ENCODE peak calls at places on chromosomes 7 and 10, in eight cellular contexts. W is GDM1; N is ELR; J is tibial nerve; R is tibial artery; S is amniotic stem cell; E is naive thymus-derived CD4-positive, alpha-beta T cell; F is kidney epithelial cell. L is an unnamed sample.

GRCh38 chr7:92133133-92133736 is 1.0 kb downstream of the CYP51A1 start:
- DNase-seq in W (peak; percentile 39), N (no peak), J (no peak), R (no peak), S (no peak), E (no peak), F (no peak), L (no peak)

GRCh38 chr10:126380352-126381076 is 7.8 kb downstream of the ADAM12 start:
- DNase-seq in W (no peak), N (no peak), J (no peak), R (no peak), S (no peak), E (no peak), F (no peak), L (no peak)

GRCh38 chr10:126959906-126960685 is 54.9 kb downstream of the DOCK1 start:
- DNase-seq in W (no peak), N (no peak), J (no peak), R (no peak), S (no peak), E (no peak), F (peak; percentile 25), L (no peak)

GRCh38 chr10:70797840-70798239 is 12.7 kb upstream of the TBATA start:
- DNase-seq in W (no peak), N (no peak), J (no peak), R (no peak), S (no peak), E (no peak), F (no peak), L (no peak)

GRCh38 chr10:43682956-43683355 is 34.3 kb upstream of the ZNF32 start:
- DNase-seq in W (no peak), N (peak; percentile 25), J (no peak), R (no peak), S (no peak), E (no peak), F (no peak), L (no peak)

GRCh38 chr10:15744217-15744865 is 24.6 kb upstream of the ITGA8 start:
- DNase-seq in W (peak; percentile 26), N (peak; percentile 75), J (peak; percentile 58), R (no peak), S (peak; percentile 37), E (no peak), F (no peak), L (no peak)

GRCh38 chr10:33483124-33483794 is 148.8 kb upstream of the NRP1 start:
- DNase-seq in W (no peak), N (no peak), J (no peak), R (no peak), S (no peak), E (no peak), F (no peak), L (no peak)

GRCh38 chr7:137772748-137773147 is 74.0 kb downstream of the DGKI start:
- DNase-seq in W (no peak), N (peak; percentile 89), J (no peak), R (no peak), S (peak; percentile 15), E (no peak), F (peak; percentile 65), L (no peak)

GRCh38 chr7:74149556-74149955 is 24.6 kb upstream of the EIF4H start:
- DNase-seq in W (no peak), N (no peak), J (no peak), R (no peak), S (no peak), E (no peak), F (no peak), L (no peak)

GRCh38 chr10:132836248-132836831 is 50.4 kb upstream of the NKX6-2 start:
- DNase-seq in W (no peak), N (no peak), J (no peak), R (peak; percentile 64), S (no peak), E (no peak), F (no peak), L (no peak)

GRCh38 chr7:96695581-96695980 is 14.1 kb downstream of the SEM1 start:
- DNase-seq in W (no peak), N (no peak), J (no peak), R (no peak), S (no peak), E (no peak), F (no peak), L (no peak)

GRCh38 chr10:45160266-45160665 is 155.1 kb downstream of the OR13A1 start:
- DNase-seq in W (no peak), N (peak; percentile 94), J (no peak), R (no peak), S (no peak), E (no peak), F (peak; percentile 29), L (no peak)

GRCh38 chr10:3123571-3124411 is 48.8 kb downstream of the PITRM1 start:
- DNase-seq in W (no peak), N (no peak), J (no peak), R (no peak), S (no peak), E (no peak), F (no peak), L (no peak)

GRCh38 chr10:62166331-62167154 is 102.1 kb downstream of the RTKN2 start:
- DNase-seq in W (no peak), N (no peak), J (peak; percentile 11), R (peak; percentile 69), S (no peak), E (no peak), F (no peak), L (no peak)

GRCh38 chr7:95845007-95845406 is 72.7 kb downstream of the DYNC1I1 start:
- DNase-seq in W (no peak), N (no peak), J (no peak), R (no peak), S (no peak), E (no peak), F (no peak), L (no peak)

GRCh38 chr10:5364365-5364764 is 401 bp upstream of the UCN3 start:
- DNase-seq in W (no peak), N (no peak), J (no peak), R (no peak), S (no peak), E (no peak), F (no peak), L (no peak)

GRCh38 chr7:311131-311680 is 21.2 kb downstream of the FOXL3 start:
- DNase-seq in W (no peak), N (no peak), J (no peak), R (no peak), S (no peak), E (no peak), F (no peak), L (no peak)

GRCh38 chr10:103881420-103882284 is 26.3 kb upstream of the SH3PXD2A start:
- DNase-seq in W (no peak), N (no peak), J (no peak), R (no peak), S (no peak), E (no peak), F (no peak), L (no peak)

GRCh38 chr7:132656846-132657776 is 80.8 kb upstream of the PLXNA4 start:
- DNase-seq in W (peak; percentile 42), N (peak; percentile 43), J (no peak), R (no peak), S (no peak), E (no peak), F (no peak), L (peak; percentile 11)

GRCh38 chr10:122417667-122418066 is 36.8 kb upstream of the ARMS2 start:
- DNase-seq in W (no peak), N (no peak), J (no peak), R (no peak), S (no peak), E (no peak), F (no peak), L (no peak)

GRCh38 chr10:102311025-102311420 is 65.7 kb downstream of the GBF1 start:
- DNase-seq in W (no peak), N (no peak), J (no peak), R (no peak), S (no peak), E (no peak), F (no peak), L (no peak)

GRCh38 chr7:64874562-64875250 is 28.4 kb upstream of the ZNF273 start:
- DNase-seq in W (no peak), N (no peak), J (peak; percentile 2), R (peak; percentile 42), S (no peak), E (no peak), F (no peak), L (no peak)

GRCh38 chr7:117871778-117872538 is 1.3 kb downstream of the CTTNBP2 start:
- DNase-seq in W (peak; percentile 20), N (no peak), J (peak; percentile 17), R (peak; percentile 67), S (no peak), E (no peak), F (no peak), L (no peak)

GRCh38 chr7:2537981-2538851 is 17.1 kb downstream of the BRAT1 start:
- DNase-seq in W (no peak), N (no peak), J (no peak), R (peak; percentile 56), S (no peak), E (peak; percentile 12), F (no peak), L (no peak)

GRCh38 chr10:43044444-43045245 is 32.2 kb upstream of the RET start:
- DNase-seq in W (no peak), N (no peak), J (no peak), R (peak; percentile 54), S (no peak), E (no peak), F (no peak), L (no peak)

GRCh38 chr10:93579089-93579488 is 12.6 kb downstream of the FFAR4 start:
- DNase-seq in W (no peak), N (peak; percentile 63), J (no peak), R (no peak), S (no peak), E (no peak), F (peak; percentile 14), L (no peak)